ENCODE peak calls at places on chromosomes 2 and 18, in eight cellular contexts. One of them, this sample, is unnamed.

GRCh38 chr2:27824401-27824800 is 52.9 kb downstream of the MRPL33 start:
- DNase-seq in GM18507: no peak
- DNase-seq in CD4-positive, alpha-beta T cell: no peak
- DNase-seq in stimulated activated naive CD4-positive, alpha-beta T cell: no peak
- DNase-seq in dorsolateral prefrontal cortex: no peak
- DNase-seq in T-helper 9 cell: no peak
- DNase-seq in anterior cingulate cortex: no peak
- DNase-seq in esophagus squamous epithelium: no peak
- DNase-seq in this sample: no peak

GRCh38 chr2:39118786-39119499 is 1.9 kb downstream of the SOS1 start:
- DNase-seq in GM18507: no peak
- DNase-seq in CD4-positive, alpha-beta T cell: no peak
- DNase-seq in stimulated activated naive CD4-positive, alpha-beta T cell: no peak
- DNase-seq in dorsolateral prefrontal cortex: no peak
- DNase-seq in T-helper 9 cell: no peak
- DNase-seq in anterior cingulate cortex: no peak
- DNase-seq in esophagus squamous epithelium: no peak
- DNase-seq in this sample: no peak

GRCh38 chr2:156145469-156145868 is 187.1 kb downstream of the NR4A2 start:
- DNase-seq in GM18507: no peak
- DNase-seq in CD4-positive, alpha-beta T cell: no peak
- DNase-seq in stimulated activated naive CD4-positive, alpha-beta T cell: no peak
- DNase-seq in dorsolateral prefrontal cortex: no peak
- DNase-seq in T-helper 9 cell: no peak
- DNase-seq in anterior cingulate cortex: no peak
- DNase-seq in esophagus squamous epithelium: no peak
- DNase-seq in this sample: no peak

GRCh38 chr2:229130522-229130921 is 140.6 kb downstream of the PID1 start:
- DNase-seq in GM18507: no peak
- DNase-seq in CD4-positive, alpha-beta T cell: no peak
- DNase-seq in stimulated activated naive CD4-positive, alpha-beta T cell: no peak
- DNase-seq in dorsolateral prefrontal cortex: no peak
- DNase-seq in T-helper 9 cell: no peak
- DNase-seq in anterior cingulate cortex: no peak
- DNase-seq in esophagus squamous epithelium: no peak
- DNase-seq in this sample: no peak

GRCh38 chr2:69582582-69583176 is 60.9 kb downstream of the AAK1 start:
- DNase-seq in GM18507: no peak
- DNase-seq in CD4-positive, alpha-beta T cell: no peak
- DNase-seq in stimulated activated naive CD4-positive, alpha-beta T cell: no peak
- DNase-seq in dorsolateral prefrontal cortex: no peak
- DNase-seq in T-helper 9 cell: no peak
- DNase-seq in anterior cingulate cortex: no peak
- DNase-seq in esophagus squamous epithelium: no peak
- DNase-seq in this sample: no peak

GRCh38 chr2:67322361-67323001 is 74.7 kb upstream of the ETAA1 start:
- DNase-seq in GM18507: no peak
- DNase-seq in CD4-positive, alpha-beta T cell: no peak
- DNase-seq in stimulated activated naive CD4-positive, alpha-beta T cell: no peak
- DNase-seq in dorsolateral prefrontal cortex: peak
- DNase-seq in T-helper 9 cell: no peak
- DNase-seq in anterior cingulate cortex: no peak
- DNase-seq in esophagus squamous epithelium: no peak
- DNase-seq in this sample: no peak

GRCh38 chr2:234702731-234703225 is 205.9 kb upstream of the ARL4C start:
- DNase-seq in GM18507: no peak
- DNase-seq in CD4-positive, alpha-beta T cell: no peak
- DNase-seq in stimulated activated naive CD4-positive, alpha-beta T cell: no peak
- DNase-seq in dorsolateral prefrontal cortex: no peak
- DNase-seq in T-helper 9 cell: no peak
- DNase-seq in anterior cingulate cortex: no peak
- DNase-seq in esophagus squamous epithelium: no peak
- DNase-seq in this sample: no peak

GRCh38 chr2:192029089-192029488 is 165.6 kb downstream of the TMEFF2 start:
- DNase-seq in GM18507: no peak
- DNase-seq in CD4-positive, alpha-beta T cell: no peak
- DNase-seq in stimulated activated naive CD4-positive, alpha-beta T cell: no peak
- DNase-seq in dorsolateral prefrontal cortex: no peak
- DNase-seq in T-helper 9 cell: no peak
- DNase-seq in anterior cingulate cortex: no peak
- DNase-seq in esophagus squamous epithelium: no peak
- DNase-seq in this sample: peak

GRCh38 chr18:44897445-44898215 is 216.9 kb downstream of the SETBP1 start:
- DNase-seq in GM18507: no peak
- DNase-seq in CD4-positive, alpha-beta T cell: no peak
- DNase-seq in stimulated activated naive CD4-positive, alpha-beta T cell: no peak
- DNase-seq in dorsolateral prefrontal cortex: no peak
- DNase-seq in T-helper 9 cell: no peak
- DNase-seq in anterior cingulate cortex: no peak
- DNase-seq in esophagus squamous epithelium: no peak
- DNase-seq in this sample: no peak

GRCh38 chr2:62014102-62014501 is 108.6 kb downstream of the COMMD1 start:
- DNase-seq in GM18507: no peak
- DNase-seq in CD4-positive, alpha-beta T cell: no peak
- DNase-seq in stimulated activated naive CD4-positive, alpha-beta T cell: no peak
- DNase-seq in dorsolateral prefrontal cortex: peak
- DNase-seq in T-helper 9 cell: no peak
- DNase-seq in anterior cingulate cortex: peak
- DNase-seq in esophagus squamous epithelium: no peak
- DNase-seq in this sample: no peak

GRCh38 chr2:2577366-2577765 is 246.3 kb upstream of the MYT1L start:
- DNase-seq in GM18507: no peak
- DNase-seq in CD4-positive, alpha-beta T cell: no peak
- DNase-seq in stimulated activated naive CD4-positive, alpha-beta T cell: no peak
- DNase-seq in dorsolateral prefrontal cortex: peak
- DNase-seq in T-helper 9 cell: no peak
- DNase-seq in anterior cingulate cortex: peak
- DNase-seq in esophagus squamous epithelium: no peak
- DNase-seq in this sample: no peak

GRCh38 chr2:95274291-95275150 is at the start of gene PROM2:
- DNase-seq in GM18507: no peak
- DNase-seq in CD4-positive, alpha-beta T cell: no peak
- DNase-seq in stimulated activated naive CD4-positive, alpha-beta T cell: no peak
- DNase-seq in dorsolateral prefrontal cortex: peak
- DNase-seq in T-helper 9 cell: no peak
- DNase-seq in anterior cingulate cortex: no peak
- DNase-seq in esophagus squamous epithelium: no peak
- DNase-seq in this sample: no peak

GRCh38 chr2:190180313-190181065 is 118.0 kb upstream of the MSTN start:
- DNase-seq in GM18507: peak
- DNase-seq in CD4-positive, alpha-beta T cell: no peak
- DNase-seq in stimulated activated naive CD4-positive, alpha-beta T cell: no peak
- DNase-seq in dorsolateral prefrontal cortex: peak
- DNase-seq in T-helper 9 cell: peak
- DNase-seq in anterior cingulate cortex: peak
- DNase-seq in esophagus squamous epithelium: no peak
- DNase-seq in this sample: peak

GRCh38 chr2:201118121-201118956 is 2.4 kb downstream of the CFLAR start:
- DNase-seq in GM18507: no peak
- DNase-seq in CD4-positive, alpha-beta T cell: peak
- DNase-seq in stimulated activated naive CD4-positive, alpha-beta T cell: peak
- DNase-seq in dorsolateral prefrontal cortex: peak
- DNase-seq in T-helper 9 cell: peak
- DNase-seq in anterior cingulate cortex: peak
- DNase-seq in esophagus squamous epithelium: peak
- DNase-seq in this sample: peak

GRCh38 chr2:20451346-20451745 is 4.5 kb downstream of the RHOB start:
- DNase-seq in GM18507: no peak
- DNase-seq in CD4-positive, alpha-beta T cell: no peak
- DNase-seq in stimulated activated naive CD4-positive, alpha-beta T cell: no peak
- DNase-seq in dorsolateral prefrontal cortex: no peak
- DNase-seq in T-helper 9 cell: no peak
- DNase-seq in anterior cingulate cortex: no peak
- DNase-seq in esophagus squamous epithelium: no peak
- DNase-seq in this sample: no peak

GRCh38 chr2:183665403-183665802 is 541.2 kb downstream of the NUP35 start:
- DNase-seq in GM18507: no peak
- DNase-seq in CD4-positive, alpha-beta T cell: no peak
- DNase-seq in stimulated activated naive CD4-positive, alpha-beta T cell: no peak
- DNase-seq in dorsolateral prefrontal cortex: no peak
- DNase-seq in T-helper 9 cell: no peak
- DNase-seq in anterior cingulate cortex: no peak
- DNase-seq in esophagus squamous epithelium: no peak
- DNase-seq in this sample: no peak

GRCh38 chr2:206642075-206643025 is at the start of gene FAM237A:
- DNase-seq in GM18507: no peak
- DNase-seq in CD4-positive, alpha-beta T cell: no peak
- DNase-seq in stimulated activated naive CD4-positive, alpha-beta T cell: no peak
- DNase-seq in dorsolateral prefrontal cortex: peak
- DNase-seq in T-helper 9 cell: no peak
- DNase-seq in anterior cingulate cortex: no peak
- DNase-seq in esophagus squamous epithelium: no peak
- DNase-seq in this sample: no peak

GRCh38 chr2:42783511-42783910 is 8.9 kb downstream of the HAAO start:
- DNase-seq in GM18507: no peak
- DNase-seq in CD4-positive, alpha-beta T cell: no peak
- DNase-seq in stimulated activated naive CD4-positive, alpha-beta T cell: no peak
- DNase-seq in dorsolateral prefrontal cortex: no peak
- DNase-seq in T-helper 9 cell: no peak
- DNase-seq in anterior cingulate cortex: no peak
- DNase-seq in esophagus squamous epithelium: no peak
- DNase-seq in this sample: no peak

GRCh38 chr18:49813071-49813320 is 337 bp downstream of the ACAA2 start:
- DNase-seq in GM18507: no peak
- DNase-seq in CD4-positive, alpha-beta T cell: no peak
- DNase-seq in stimulated activated naive CD4-positive, alpha-beta T cell: no peak
- DNase-seq in dorsolateral prefrontal cortex: no peak
- DNase-seq in T-helper 9 cell: no peak
- DNase-seq in anterior cingulate cortex: no peak
- DNase-seq in esophagus squamous epithelium: no peak
- DNase-seq in this sample: no peak

GRCh38 chr2:164073053-164073757 is 337.4 kb upstream of the FIGN start:
- DNase-seq in GM18507: no peak
- DNase-seq in CD4-positive, alpha-beta T cell: no peak
- DNase-seq in stimulated activated naive CD4-positive, alpha-beta T cell: no peak
- DNase-seq in dorsolateral prefrontal cortex: no peak
- DNase-seq in T-helper 9 cell: no peak
- DNase-seq in anterior cingulate cortex: no peak
- DNase-seq in esophagus squamous epithelium: no peak
- DNase-seq in this sample: no peak

GRCh38 chr2:28277466-28277865 is 115.2 kb upstream of the FOSL2 start:
- DNase-seq in GM18507: no peak
- DNase-seq in CD4-positive, alpha-beta T cell: no peak
- DNase-seq in stimulated activated naive CD4-positive, alpha-beta T cell: no peak
- DNase-seq in dorsolateral prefrontal cortex: no peak
- DNase-seq in T-helper 9 cell: no peak
- DNase-seq in anterior cingulate cortex: no peak
- DNase-seq in esophagus squamous epithelium: no peak
- DNase-seq in this sample: no peak

GRCh38 chr2:70921839-70922590 is 13.7 kb upstream of the ATP6V1B1 start:
- DNase-seq in GM18507: no peak
- DNase-seq in CD4-positive, alpha-beta T cell: no peak
- DNase-seq in stimulated activated naive CD4-positive, alpha-beta T cell: no peak
- DNase-seq in dorsolateral prefrontal cortex: peak
- DNase-seq in T-helper 9 cell: no peak
- DNase-seq in anterior cingulate cortex: no peak
- DNase-seq in esophagus squamous epithelium: no peak
- DNase-seq in this sample: no peak

GRCh38 chr2:168482245-168482644 is 26.2 kb downstream of the CERS6 start:
- DNase-seq in GM18507: no peak
- DNase-seq in CD4-positive, alpha-beta T cell: no peak
- DNase-seq in stimulated activated naive CD4-positive, alpha-beta T cell: no peak
- DNase-seq in dorsolateral prefrontal cortex: no peak
- DNase-seq in T-helper 9 cell: no peak
- DNase-seq in anterior cingulate cortex: no peak
- DNase-seq in esophagus squamous epithelium: no peak
- DNase-seq in this sample: no peak

GRCh38 chr2:19764998-19765397 is 136.8 kb downstream of the TTC32 start:
- DNase-seq in GM18507: no peak
- DNase-seq in CD4-positive, alpha-beta T cell: no peak
- DNase-seq in stimulated activated naive CD4-positive, alpha-beta T cell: no peak
- DNase-seq in dorsolateral prefrontal cortex: no peak
- DNase-seq in T-helper 9 cell: no peak
- DNase-seq in anterior cingulate cortex: no peak
- DNase-seq in esophagus squamous epithelium: no peak
- DNase-seq in this sample: no peak

GRCh38 chr2:220985561-220985960 is 586.5 kb downstream of the EPHA4 start:
- DNase-seq in GM18507: no peak
- DNase-seq in CD4-positive, alpha-beta T cell: no peak
- DNase-seq in stimulated activated naive CD4-positive, alpha-beta T cell: no peak
- DNase-seq in dorsolateral prefrontal cortex: no peak
- DNase-seq in T-helper 9 cell: no peak
- DNase-seq in anterior cingulate cortex: no peak
- DNase-seq in esophagus squamous epithelium: no peak
- DNase-seq in this sample: no peak

GRCh38 chr18:51867767-51868166 is 472.2 kb upstream of the DCC start:
- DNase-seq in GM18507: no peak
- DNase-seq in CD4-positive, alpha-beta T cell: no peak
- DNase-seq in stimulated activated naive CD4-positive, alpha-beta T cell: no peak
- DNase-seq in dorsolateral prefrontal cortex: no peak
- DNase-seq in T-helper 9 cell: no peak
- DNase-seq in anterior cingulate cortex: no peak
- DNase-seq in esophagus squamous epithelium: no peak
- DNase-seq in this sample: no peak

GRCh38 chr18:42113529-42114191 is 158.6 kb downstream of the PIK3C3 start:
- DNase-seq in GM18507: no peak
- DNase-seq in CD4-positive, alpha-beta T cell: no peak
- DNase-seq in stimulated activated naive CD4-positive, alpha-beta T cell: no peak
- DNase-seq in dorsolateral prefrontal cortex: no peak
- DNase-seq in T-helper 9 cell: no peak
- DNase-seq in anterior cingulate cortex: no peak
- DNase-seq in esophagus squamous epithelium: no peak
- DNase-seq in this sample: no peak

GRCh38 chr2:1053781-1054180 is 103.1 kb downstream of the SNTG2 start:
- DNase-seq in GM18507: no peak
- DNase-seq in CD4-positive, alpha-beta T cell: no peak
- DNase-seq in stimulated activated naive CD4-positive, alpha-beta T cell: no peak
- DNase-seq in dorsolateral prefrontal cortex: no peak
- DNase-seq in T-helper 9 cell: no peak
- DNase-seq in anterior cingulate cortex: no peak
- DNase-seq in esophagus squamous epithelium: no peak
- DNase-seq in this sample: no peak

GRCh38 chr2:33320573-33320972 is 155.9 kb upstream of the RASGRP3 start:
- DNase-seq in GM18507: no peak
- DNase-seq in CD4-positive, alpha-beta T cell: no peak
- DNase-seq in stimulated activated naive CD4-positive, alpha-beta T cell: no peak
- DNase-seq in dorsolateral prefrontal cortex: no peak
- DNase-seq in T-helper 9 cell: no peak
- DNase-seq in anterior cingulate cortex: no peak
- DNase-seq in esophagus squamous epithelium: no peak
- DNase-seq in this sample: no peak

GRCh38 chr2:141498561-141498960 is 632.3 kb downstream of the LRP1B start:
- DNase-seq in GM18507: no peak
- DNase-seq in CD4-positive, alpha-beta T cell: no peak
- DNase-seq in stimulated activated naive CD4-positive, alpha-beta T cell: no peak
- DNase-seq in dorsolateral prefrontal cortex: no peak
- DNase-seq in T-helper 9 cell: no peak
- DNase-seq in anterior cingulate cortex: no peak
- DNase-seq in esophagus squamous epithelium: no peak
- DNase-seq in this sample: no peak

GRCh38 chr2:128315829-128316776 is 2.6 kb downstream of the HS6ST1 start:
- DNase-seq in GM18507: no peak
- DNase-seq in CD4-positive, alpha-beta T cell: no peak
- DNase-seq in stimulated activated naive CD4-positive, alpha-beta T cell: no peak
- DNase-seq in dorsolateral prefrontal cortex: peak
- DNase-seq in T-helper 9 cell: no peak
- DNase-seq in anterior cingulate cortex: no peak
- DNase-seq in esophagus squamous epithelium: no peak
- DNase-seq in this sample: no peak

GRCh38 chr18:28114472-28114871 is 62.5 kb downstream of the CDH2 start:
- DNase-seq in GM18507: no peak
- DNase-seq in CD4-positive, alpha-beta T cell: no peak
- DNase-seq in stimulated activated naive CD4-positive, alpha-beta T cell: no peak
- DNase-seq in dorsolateral prefrontal cortex: no peak
- DNase-seq in T-helper 9 cell: no peak
- DNase-seq in anterior cingulate cortex: no peak
- DNase-seq in esophagus squamous epithelium: no peak
- DNase-seq in this sample: no peak

This sample was measured in GM12864.